ENCODE peak calls at places on chromosomes 6 and 20, in four cellular contexts. W is K562, D is H1, P is GM12878. M is an unnamed sample.

GRCh38 chr20:3115190-3116107 is 30.9 kb upstream of the AVP start:
- DNase-seq in W (peak), P (peak), D (peak), M (peak)

GRCh38 chr6:133623065-133623464 is 265.8 kb upstream of the TCF21 start:
- DNase-seq in W (no peak), D (no peak), P (no peak), M (no peak)

GRCh38 chr6:111307275-111307858 is 175.7 kb downstream of the REV3L start:
- DNase-seq in P (no peak), W (no peak), D (no peak), M (no peak)

GRCh38 chr6:137949686-137950390 is 82.8 kb downstream of the TNFAIP3 start:
- DNase-seq in D (no peak), W (no peak), P (no peak), M (no peak)

GRCh38 chr6:41359617-41360313 is 24.4 kb downstream of the NCR2 start:
- DNase-seq in P (no peak), D (peak), W (no peak), M (no peak)

GRCh38 chr6:134315974-134316391 is 1.9 kb downstream of the SGK1 start:
- DNase-seq in D (no peak), W (peak), P (no peak), M (no peak)

GRCh38 chr20:10077081-10077471 is 42.3 kb downstream of the ANKEF1 start:
- DNase-seq in W (no peak), D (peak), P (no peak), M (no peak)

GRCh38 chr6:25315778-25316177 is 36.6 kb downstream of the CARMIL1 start:
- DNase-seq in P (no peak), D (no peak), W (no peak), M (no peak)

GRCh38 chr6:168649209-168649608 is 208.2 kb downstream of the SMOC2 start:
- DNase-seq in P (no peak), W (no peak), D (no peak), M (no peak)
- TF ChIP-seq SRF in P (no peak), W (no peak), D (no peak), M (no peak)

DNA sequence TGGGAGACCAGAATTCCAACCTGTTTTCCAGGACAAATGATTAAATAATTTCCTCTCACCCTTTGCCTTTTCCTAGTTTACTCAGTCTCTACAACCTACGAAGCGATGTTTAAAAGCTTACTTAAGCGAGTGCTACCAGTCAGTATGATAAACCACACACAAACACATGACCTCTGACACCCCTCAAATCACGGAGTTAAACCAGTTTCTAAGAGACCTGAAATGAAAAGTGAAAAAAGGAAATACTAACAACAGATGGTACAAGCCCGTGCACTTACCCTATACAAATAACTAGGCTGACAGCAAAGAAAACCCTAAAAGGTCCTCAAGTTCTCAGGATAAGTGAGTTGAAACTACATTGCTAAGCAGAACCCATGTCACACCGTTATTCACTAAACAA is 7.7 kb downstream of the TNFRSF21 start:
- DNase-seq in D (no peak), W (no peak), P (no peak), M (no peak)
- TF ChIP-seq SRF in D (no peak), W (no peak), P (no peak), M (no peak)

DNA sequence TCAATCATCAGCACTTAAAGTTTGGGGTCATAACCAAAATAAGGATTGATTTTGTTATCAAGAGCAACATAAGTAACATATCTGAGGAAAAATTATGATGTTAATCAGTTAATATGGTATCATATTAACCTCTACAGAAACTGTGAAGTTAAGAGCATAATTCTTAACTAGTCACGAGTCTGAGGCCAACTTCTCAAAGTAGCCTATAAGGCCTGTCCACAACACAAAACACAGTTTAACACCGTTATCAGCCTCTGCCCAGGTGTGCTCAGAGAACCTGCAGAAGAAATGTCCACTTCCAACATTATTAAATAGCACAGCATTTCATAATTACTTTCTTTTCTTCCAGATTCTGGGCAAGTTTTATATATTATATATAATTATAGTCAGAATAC is 1.1 kb downstream of the STX7 start:
- DNase-seq in W (no peak), D (no peak), P (no peak), M (no peak)
- TF ChIP-seq SRF in W (no peak), D (no peak), P (no peak), M (no peak)

GRCh38 chr6:34339432-34339831 is 53.0 kb downstream of the NUDT3 start:
- DNase-seq in W (no peak), P (no peak), D (no peak), M (no peak)

GRCh38 chr6:34340906-34341480 is 51.5 kb downstream of the NUDT3 start:
- DNase-seq in W (no peak), P (no peak), D (no peak), M (no peak)

GRCh38 chr6:34339971-34340370 is 52.5 kb downstream of the NUDT3 start:
- DNase-seq in W (no peak), D (no peak), P (no peak), M (no peak)

GRCh38 chr6:34341481-34341971 is 50.9 kb downstream of the NUDT3 start:
- DNase-seq in W (no peak), P (no peak), D (no peak), M (no peak)

GRCh38 chr6:34340394-34340793 is 52.1 kb downstream of the NUDT3 start:
- DNase-seq in P (no peak), W (no peak), D (no peak), M (no peak)
- TF ChIP-seq SRF in P (no peak), W (no peak), D (no peak), M (no peak)

GRCh38 chr6:101630956-101631355 is 237.4 kb downstream of the GRIK2 start:
- DNase-seq in P (no peak), W (no peak), D (no peak), M (no peak)

DNA sequence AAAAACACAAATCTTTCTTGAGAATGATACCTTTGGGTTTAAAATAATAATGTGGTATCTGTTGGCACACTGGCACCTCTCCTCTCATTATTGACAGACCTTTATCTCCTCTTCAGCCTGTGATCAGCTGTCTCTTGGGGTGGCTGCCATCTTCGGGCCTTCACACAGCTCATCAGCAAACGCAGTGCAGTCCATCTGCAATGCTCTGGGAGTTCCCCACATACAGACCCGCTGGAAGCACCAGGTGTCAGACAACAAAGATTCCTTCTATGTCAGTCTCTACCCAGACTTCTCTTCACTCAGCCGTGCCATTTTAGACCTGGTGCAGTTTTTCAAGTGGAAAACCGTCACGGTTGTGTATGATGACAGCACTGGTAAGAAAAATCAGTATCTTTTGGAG is 232.8 kb downstream of the GRIK2 start:
- DNase-seq in W (no peak), D (no peak), P (no peak), M (no peak)
- TF ChIP-seq SRF in W (no peak), D (no peak), P (no peak), M (no peak)

GRCh38 chr6:33991610-33992009 is 154.3 kb downstream of the GRM4 start:
- DNase-seq in P (no peak), W (no peak), D (no peak), M (no peak)
- TF ChIP-seq SRF in P (no peak), W (no peak), D (no peak), M (no peak)